ENCODE peak calls at places on chromosomes 5 and 9, in nine cellular contexts. U, Z, G, L, O, E, P, Y and D are unnamed samples.

GRCh38 chr9:72858089-72858912 is 94.6 kb downstream of the ALDH1A1 start:
- DNase-seq in U (no peak), Z (no peak), G (no peak), L (no peak), O (no peak), E (no peak), P (no peak), Y (no peak), D (peak)

GRCh38 chr5:79893485-79893884 is 97.6 kb downstream of the MTX3 start:
- DNase-seq in U (no peak), Z (no peak), G (no peak), L (no peak), O (no peak), E (no peak), P (no peak), Y (no peak), D (no peak)

GRCh38 chr5:143245929-143246561 is 157.4 kb downstream of the NR3C1 start:
- DNase-seq in U (no peak), Z (no peak), G (peak), L (peak), O (peak), E (no peak), P (no peak), Y (no peak), D (peak)

GRCh38 chr5:38595149-38595725 is 38.8 kb upstream of the LIFR start:
- DNase-seq in U (no peak), Z (no peak), G (peak), L (no peak), O (no peak), E (no peak), P (no peak), Y (no peak), D (peak)

GRCh38 chr5:177003649-177004048 is 2.9 kb downstream of the UIMC1 start:
- DNase-seq in U (no peak), Z (no peak), G (no peak), L (no peak), O (no peak), E (no peak), P (no peak), Y (no peak), D (no peak)

GRCh38 chr5:149954798-149955197 is 5.8 kb upstream of the SLC26A2 start:
- DNase-seq in U (no peak), Z (no peak), G (no peak), L (no peak), O (no peak), E (no peak), P (no peak), Y (no peak), D (no peak)

GRCh38 chr9:37949576-37949975 is 45.6 kb upstream of the SLC25A51 start:
- DNase-seq in U (no peak), Z (no peak), G (no peak), L (no peak), O (no peak), E (no peak), P (no peak), Y (no peak), D (peak)

GRCh38 chr9:115992834-115993233 is 160.8 kb upstream of the PAPPA start:
- DNase-seq in U (no peak), Z (no peak), G (peak), L (no peak), O (no peak), E (no peak), P (no peak), Y (no peak), D (peak)

GRCh38 chr5:38613992-38614836 is 57.8 kb upstream of the LIFR start:
- DNase-seq in U (no peak), Z (no peak), G (no peak), L (no peak), O (no peak), E (no peak), P (no peak), Y (no peak), D (no peak)

GRCh38 chr5:146884230-146884629 is 5.7 kb upstream of the PPP2R2B start:
- DNase-seq in U (no peak), Z (no peak), G (no peak), L (no peak), O (no peak), E (no peak), P (no peak), Y (no peak), D (no peak)

GRCh38 chr9:91835632-91836031 is 114.4 kb downstream of the ROR2 start:
- DNase-seq in U (no peak), Z (no peak), G (no peak), L (no peak), O (no peak), E (no peak), P (no peak), Y (no peak), D (no peak)

GRCh38 chr9:131656356-131657030 is 83.4 kb downstream of the RAPGEF1 start:
- DNase-seq in U (no peak), Z (peak), G (no peak), L (peak), O (peak), E (peak), P (peak), Y (no peak), D (no peak)

GRCh38 chr5:126053630-126054029 is 369.6 kb upstream of the GRAMD2B start:
- DNase-seq in U (no peak), Z (no peak), G (no peak), L (no peak), O (no peak), E (no peak), P (no peak), Y (no peak), D (no peak)

GRCh38 chr5:144169904-144170275 is 569 bp downstream of the YIPF5 start:
- DNase-seq in U (no peak), Z (peak), G (no peak), L (no peak), O (no peak), E (no peak), P (no peak), Y (no peak), D (no peak)

GRCh38 chr9:13266172-13266571 is 13.3 kb downstream of the MPDZ start:
- DNase-seq in U (no peak), Z (no peak), G (peak), L (no peak), O (no peak), E (no peak), P (no peak), Y (no peak), D (peak)

GRCh38 chr5:170266570-170267379 is 30.8 kb downstream of the LCP2 start:
- DNase-seq in U (peak), Z (peak), G (no peak), L (no peak), O (no peak), E (no peak), P (no peak), Y (no peak), D (no peak)

GRCh38 chr5:137531266-137531665 is 32.1 kb upstream of the SPOCK1 start:
- DNase-seq in U (no peak), Z (no peak), G (no peak), L (no peak), O (no peak), E (no peak), P (no peak), Y (no peak), D (no peak)